ENCODE peak calls at places on chromosomes 2 and 18, in seven cellular contexts. One of them, this sample, is unnamed. For H3K4me1 and H3K36me3, the result is how much of the 10 kb centered on the place peaks cover.

GRCh38 chr2:182509231-182509630 is 82.4 kb upstream of the PDE1A start:
- DNase-seq in pancreas: no peak
- DNase-seq in cardiac muscle cell: no peak
- DNase-seq in psoas muscle: no peak
- DNase-seq in fibroblast of lung: no peak
- DNase-seq in mammary epithelial cell: no peak
- DNase-seq in SK-N-SH: no peak
- DNase-seq in this sample: no peak

GRCh38 chr2:226970362-226970761 is 134.5 kb downstream of the RHBDD1 start:
- DNase-seq in pancreas: no peak
- DNase-seq in cardiac muscle cell: no peak
- DNase-seq in psoas muscle: no peak
- DNase-seq in fibroblast of lung: no peak
- DNase-seq in mammary epithelial cell: no peak
- DNase-seq in SK-N-SH: no peak
- DNase-seq in this sample: no peak

GRCh38 chr2:237576974-237577373 is 10.6 kb downstream of the PRLH start:
- DNase-seq in pancreas: peak
- DNase-seq in cardiac muscle cell: no peak
- DNase-seq in psoas muscle: no peak
- DNase-seq in fibroblast of lung: no peak
- DNase-seq in mammary epithelial cell: no peak
- DNase-seq in SK-N-SH: no peak
- DNase-seq in this sample: no peak

GRCh38 chr18:77116201-77117080 is 16.1 kb downstream of the MBP start:
- DNase-seq in pancreas: peak
- DNase-seq in cardiac muscle cell: no peak
- DNase-seq in psoas muscle: no peak
- DNase-seq in fibroblast of lung: no peak
- DNase-seq in mammary epithelial cell: no peak
- DNase-seq in SK-N-SH: no peak
- DNase-seq in this sample: no peak

GRCh38 chr2:169285528-169285927 is 76.8 kb downstream of the LRP2 start:
- DNase-seq in pancreas: no peak
- DNase-seq in cardiac muscle cell: no peak
- DNase-seq in psoas muscle: no peak
- DNase-seq in fibroblast of lung: no peak
- DNase-seq in mammary epithelial cell: no peak
- DNase-seq in SK-N-SH: no peak
- DNase-seq in this sample: no peak

GRCh38 chr2:27075219-27075871 is 3.1 kb upstream of the EMILIN1 start:
- DNase-seq in pancreas: no peak
- DNase-seq in cardiac muscle cell: peak
- DNase-seq in psoas muscle: peak
- DNase-seq in fibroblast of lung: peak
- DNase-seq in mammary epithelial cell: no peak
- DNase-seq in SK-N-SH: peak
- DNase-seq in this sample: peak

GRCh38 chr2:215548714-215549113 is 112.8 kb upstream of the FN1 start:
- DNase-seq in pancreas: no peak
- DNase-seq in cardiac muscle cell: peak
- DNase-seq in psoas muscle: no peak
- DNase-seq in fibroblast of lung: peak
- DNase-seq in mammary epithelial cell: peak
- DNase-seq in SK-N-SH: no peak
- DNase-seq in this sample: no peak

GRCh38 chr2:211802611-211803010 is 736.0 kb downstream of the ERBB4 start:
- DNase-seq in pancreas: no peak
- DNase-seq in cardiac muscle cell: no peak
- DNase-seq in psoas muscle: no peak
- DNase-seq in fibroblast of lung: no peak
- DNase-seq in mammary epithelial cell: no peak
- DNase-seq in SK-N-SH: peak
- DNase-seq in this sample: no peak

GRCh38 chr2:180254872-180255271 is 247.8 kb upstream of the CWC22 start:
- DNase-seq in pancreas: no peak
- DNase-seq in cardiac muscle cell: no peak
- DNase-seq in psoas muscle: no peak
- DNase-seq in fibroblast of lung: no peak
- DNase-seq in mammary epithelial cell: no peak
- DNase-seq in SK-N-SH: no peak
- DNase-seq in this sample: no peak

GRCh38 chr18:11906181-11906580 is 1.9 kb downstream of the MPPE1 start:
- DNase-seq in pancreas: no peak
- DNase-seq in cardiac muscle cell: no peak
- DNase-seq in psoas muscle: no peak
- DNase-seq in fibroblast of lung: no peak
- DNase-seq in mammary epithelial cell: no peak
- DNase-seq in SK-N-SH: no peak
- DNase-seq in this sample: no peak

GRCh38 chr2:210456571-210456970 is 20.0 kb downstream of the LANCL1 start:
- DNase-seq in pancreas: no peak
- DNase-seq in cardiac muscle cell: no peak
- DNase-seq in psoas muscle: no peak
- DNase-seq in fibroblast of lung: no peak
- DNase-seq in mammary epithelial cell: no peak
- DNase-seq in SK-N-SH: peak
- DNase-seq in this sample: no peak

GRCh38 chr2:164335947-164336346 is 285.3 kb downstream of the GRB14 start:
- DNase-seq in pancreas: no peak
- DNase-seq in cardiac muscle cell: no peak
- DNase-seq in psoas muscle: no peak
- DNase-seq in fibroblast of lung: no peak
- DNase-seq in mammary epithelial cell: no peak
- DNase-seq in SK-N-SH: no peak
- DNase-seq in this sample: no peak

GRCh38 chr2:63879876-63880433 is 38.3 kb downstream of the UGP2 start:
- DNase-seq in pancreas: no peak
- DNase-seq in cardiac muscle cell: no peak
- DNase-seq in psoas muscle: no peak
- DNase-seq in fibroblast of lung: no peak
- DNase-seq in mammary epithelial cell: no peak
- DNase-seq in SK-N-SH: no peak
- DNase-seq in this sample: no peak

GRCh38 chr2:174794851-174795374 is 30.6 kb upstream of the CHRNA1 start:
- DNase-seq in pancreas: no peak
- DNase-seq in cardiac muscle cell: no peak
- DNase-seq in psoas muscle: no peak
- DNase-seq in fibroblast of lung: peak
- DNase-seq in mammary epithelial cell: no peak
- DNase-seq in SK-N-SH: no peak
- DNase-seq in this sample: no peak

GRCh38 chr2:48310581-48310980 is 219.4 kb upstream of the STON1 start:
- DNase-seq in pancreas: no peak
- DNase-seq in cardiac muscle cell: no peak
- DNase-seq in psoas muscle: no peak
- DNase-seq in fibroblast of lung: no peak
- DNase-seq in mammary epithelial cell: no peak
- DNase-seq in SK-N-SH: no peak
- DNase-seq in this sample: no peak

DNA sequence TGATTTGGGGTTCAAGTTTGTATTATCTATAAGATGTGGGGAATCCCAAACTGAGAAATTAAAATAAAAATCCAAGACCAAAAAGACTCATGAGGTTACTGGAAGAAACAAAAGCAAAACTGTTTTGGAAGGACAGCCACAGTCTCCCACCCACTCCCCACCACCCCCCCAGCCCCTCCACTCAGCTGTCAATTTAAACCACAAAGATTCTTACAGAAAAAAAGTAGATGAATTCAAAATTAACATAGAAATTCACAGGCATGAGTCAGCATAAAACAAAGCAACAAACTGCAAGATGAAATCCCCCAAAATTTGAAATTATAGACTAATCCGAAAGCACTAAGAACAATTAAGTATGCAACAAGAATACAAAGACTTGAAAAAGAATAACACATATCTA is 12.1 kb downstream of the MAP4K3 start:
- DNase-seq in pancreas: no peak
- DNase-seq in cardiac muscle cell: peak
- DNase-seq in psoas muscle: no peak
- DNase-seq in fibroblast of lung: no peak
- DNase-seq in mammary epithelial cell: no peak
- DNase-seq in SK-N-SH: no peak
- DNase-seq in this sample: no peak
- H3K4me1 ChIP-seq in pancreas: under half
- H3K4me1 ChIP-seq in cardiac muscle cell: under half
- H3K4me1 ChIP-seq in psoas muscle: half or more
- H3K4me1 ChIP-seq in fibroblast of lung: under half
- H3K4me1 ChIP-seq in mammary epithelial cell: under half
- H3K4me1 ChIP-seq in SK-N-SH: under half
- H3K4me1 ChIP-seq in this sample: under half

DNA sequence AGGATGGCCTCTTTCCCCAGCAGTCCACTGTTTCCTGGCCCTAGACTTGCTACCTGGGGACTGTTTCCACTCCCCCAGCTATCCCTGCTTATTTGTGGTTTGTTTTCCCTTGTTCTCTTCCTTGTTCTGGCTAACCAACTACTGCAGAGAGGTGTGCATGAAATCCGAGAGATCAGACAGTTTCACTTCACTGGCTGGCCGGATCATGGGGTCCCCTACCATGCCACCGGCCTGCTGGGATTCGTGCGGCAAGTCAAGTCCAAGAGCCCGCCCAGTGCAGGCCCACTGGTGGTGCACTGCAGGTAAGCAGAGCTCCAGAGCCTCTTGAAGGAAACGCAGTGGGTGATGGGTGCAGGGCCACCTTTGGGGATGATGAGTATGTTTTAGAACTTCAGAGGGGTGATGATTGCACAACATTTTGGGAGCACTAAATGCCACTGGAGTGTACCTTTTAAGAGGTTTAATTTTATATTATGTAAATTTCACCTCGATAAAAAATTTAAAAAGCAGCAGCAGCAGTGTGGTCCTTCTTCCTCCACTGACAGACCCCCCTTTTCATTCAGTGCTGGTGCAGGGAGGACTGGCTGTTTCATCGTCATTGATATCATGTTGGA is 233.2 kb upstream of the RAB12 start:
- DNase-seq in pancreas: no peak
- DNase-seq in cardiac muscle cell: no peak
- DNase-seq in psoas muscle: no peak
- DNase-seq in fibroblast of lung: no peak
- DNase-seq in mammary epithelial cell: no peak
- DNase-seq in SK-N-SH: no peak
- DNase-seq in this sample: no peak
- H3K36me3 ChIP-seq in pancreas: under half
- H3K36me3 ChIP-seq in cardiac muscle cell: under half
- H3K36me3 ChIP-seq in psoas muscle: half or more
- H3K36me3 ChIP-seq in fibroblast of lung: under half
- H3K36me3 ChIP-seq in mammary epithelial cell: under half
- H3K36me3 ChIP-seq in SK-N-SH: under half
- H3K36me3 ChIP-seq in this sample: under half

GRCh38 chr2:96912356-96913116 is 42.7 kb upstream of the SEMA4C start:
- DNase-seq in pancreas: no peak
- DNase-seq in cardiac muscle cell: no peak
- DNase-seq in psoas muscle: no peak
- DNase-seq in fibroblast of lung: no peak
- DNase-seq in mammary epithelial cell: no peak
- DNase-seq in SK-N-SH: no peak
- DNase-seq in this sample: no peak

GRCh38 chr2:96916156-96917007 is 46.5 kb upstream of the SEMA4C start:
- DNase-seq in pancreas: no peak
- DNase-seq in cardiac muscle cell: no peak
- DNase-seq in psoas muscle: no peak
- DNase-seq in fibroblast of lung: no peak
- DNase-seq in mammary epithelial cell: no peak
- DNase-seq in SK-N-SH: no peak
- DNase-seq in this sample: no peak

GRCh38 chr2:96914332-96914731 is 44.5 kb upstream of the SEMA4C start:
- DNase-seq in pancreas: no peak
- DNase-seq in cardiac muscle cell: peak
- DNase-seq in psoas muscle: no peak
- DNase-seq in fibroblast of lung: peak
- DNase-seq in mammary epithelial cell: peak
- DNase-seq in SK-N-SH: no peak
- DNase-seq in this sample: no peak

GRCh38 chr2:96913117-96913397 is 43.2 kb upstream of the SEMA4C start:
- DNase-seq in pancreas: no peak
- DNase-seq in cardiac muscle cell: no peak
- DNase-seq in psoas muscle: no peak
- DNase-seq in fibroblast of lung: no peak
- DNase-seq in mammary epithelial cell: no peak
- DNase-seq in SK-N-SH: no peak
- DNase-seq in this sample: no peak

GRCh38 chr2:96913398-96914202 is 43.7 kb upstream of the SEMA4C start:
- DNase-seq in pancreas: no peak
- DNase-seq in cardiac muscle cell: no peak
- DNase-seq in psoas muscle: no peak
- DNase-seq in fibroblast of lung: no peak
- DNase-seq in mammary epithelial cell: no peak
- DNase-seq in SK-N-SH: no peak
- DNase-seq in this sample: peak
- H3K4me1 ChIP-seq in pancreas: under half
- H3K4me1 ChIP-seq in cardiac muscle cell: under half
- H3K4me1 ChIP-seq in psoas muscle: under half
- H3K4me1 ChIP-seq in fibroblast of lung: under half
- H3K4me1 ChIP-seq in mammary epithelial cell: under half
- H3K4me1 ChIP-seq in SK-N-SH: under half
- H3K4me1 ChIP-seq in this sample: under half

GRCh38 chr2:42057902-42058450 is 10.2 kb downstream of the PKDCC start:
- DNase-seq in pancreas: no peak
- DNase-seq in cardiac muscle cell: no peak
- DNase-seq in psoas muscle: no peak
- DNase-seq in fibroblast of lung: no peak
- DNase-seq in mammary epithelial cell: no peak
- DNase-seq in SK-N-SH: no peak
- DNase-seq in this sample: no peak

GRCh38 chr2:42054657-42055430 is 7.0 kb downstream of the PKDCC start:
- DNase-seq in pancreas: peak
- DNase-seq in cardiac muscle cell: no peak
- DNase-seq in psoas muscle: peak
- DNase-seq in fibroblast of lung: no peak
- DNase-seq in mammary epithelial cell: no peak
- DNase-seq in SK-N-SH: no peak
- DNase-seq in this sample: peak

GRCh38 chr2:42053791-42054656 is 6.2 kb downstream of the PKDCC start:
- DNase-seq in pancreas: no peak
- DNase-seq in cardiac muscle cell: peak
- DNase-seq in psoas muscle: peak
- DNase-seq in fibroblast of lung: no peak
- DNase-seq in mammary epithelial cell: no peak
- DNase-seq in SK-N-SH: no peak
- DNase-seq in this sample: peak

GRCh38 chr2:42057159-42057901 is 9.5 kb downstream of the PKDCC start:
- DNase-seq in pancreas: no peak
- DNase-seq in cardiac muscle cell: no peak
- DNase-seq in psoas muscle: no peak
- DNase-seq in fibroblast of lung: no peak
- DNase-seq in mammary epithelial cell: no peak
- DNase-seq in SK-N-SH: no peak
- DNase-seq in this sample: no peak

GRCh38 chr2:42055573-42056514 is 8.0 kb downstream of the PKDCC start:
- DNase-seq in pancreas: peak
- DNase-seq in cardiac muscle cell: no peak
- DNase-seq in psoas muscle: no peak
- DNase-seq in fibroblast of lung: no peak
- DNase-seq in mammary epithelial cell: no peak
- DNase-seq in SK-N-SH: no peak
- DNase-seq in this sample: peak
- H3K36me3 ChIP-seq in pancreas: under half
- H3K36me3 ChIP-seq in cardiac muscle cell: under half
- H3K36me3 ChIP-seq in psoas muscle: under half
- H3K36me3 ChIP-seq in fibroblast of lung: under half
- H3K36me3 ChIP-seq in mammary epithelial cell: under half
- H3K36me3 ChIP-seq in SK-N-SH: under half
- H3K36me3 ChIP-seq in this sample: under half

GRCh38 chr2:147260243-147260642 is 584.6 kb upstream of the ACVR2A start:
- DNase-seq in pancreas: no peak
- DNase-seq in cardiac muscle cell: no peak
- DNase-seq in psoas muscle: no peak
- DNase-seq in fibroblast of lung: peak
- DNase-seq in mammary epithelial cell: no peak
- DNase-seq in SK-N-SH: no peak
- DNase-seq in this sample: no peak
- H3K4me1 ChIP-seq in pancreas: under half
- H3K4me1 ChIP-seq in cardiac muscle cell: under half
- H3K4me1 ChIP-seq in psoas muscle: under half
- H3K4me1 ChIP-seq in fibroblast of lung: under half
- H3K4me1 ChIP-seq in mammary epithelial cell: under half
- H3K4me1 ChIP-seq in SK-N-SH: under half
- H3K4me1 ChIP-seq in this sample: under half

This sample was measured in transverse colon.